ENCODE peak calls at places on chromosomes 1 and 21, in nine cellular contexts. M is left ventricle myocardium inferior; T is glutamatergic neuron; P is endothelial cell; A is activated T-cell treated with anti-CD3 and anti-CD28 coated beads for 1 hour; U is IMR-90; I is fibroblast of gingiva; Z is activated T-helper 9 cell treated with anti-CD3 and anti-CD28 coated beads, Interleukin-2, amount 50 U/mL, for 16 hours; V is mucosa of gallbladder. H is an unnamed sample.
A peak's percentile ranks its signal among the peaks of the same experiment; 100 is the strongest.

GRCh38 chr1:28141685-28142084 is 34.8 kb downstream of the PTAFR start:
- DNase-seq in M (no peak), T (no peak), P (no peak), A (no peak), U (no peak), I (no peak), Z (no peak), V (no peak), H (no peak)

GRCh38 chr1:240092301-240093119 is 827 bp downstream of the FMN2 start:
- DNase-seq in M (no peak), T (peak; percentile 60), P (peak; percentile 49), A (no peak), U (peak; percentile 74), I (peak; percentile 71), Z (no peak), V (no peak), H (no peak)

GRCh38 chr1:164716992-164717703 is 158.2 kb downstream of the PBX1 start:
- DNase-seq in M (no peak), T (no peak), P (no peak), A (no peak), U (peak; percentile 64), I (peak; percentile 34), Z (no peak), V (no peak), H (no peak)

GRCh38 chr1:234355782-234356510 is 17.3 kb upstream of the COA6 start:
- DNase-seq in M (no peak), T (no peak), P (no peak), A (no peak), U (no peak), I (no peak), Z (no peak), V (no peak), H (no peak)

GRCh38 chr1:2205191-2205952 is 10.8 kb upstream of the FAAP20 start:
- DNase-seq in M (peak; percentile 98), T (peak; percentile 94), P (peak; percentile 94), A (peak; percentile 98), U (peak; percentile 92), I (peak; percentile 94), Z (peak; percentile 88), V (peak; percentile 97), H (peak; percentile 95)

GRCh38 chr1:30312226-30312625 is 411.2 kb downstream of the MATN1 start:
- DNase-seq in M (no peak), T (no peak), P (no peak), A (no peak), U (no peak), I (no peak), Z (no peak), V (no peak), H (no peak)

GRCh38 chr21:18743523-18743922 is 339.9 kb upstream of the TMPRSS15 start:
- DNase-seq in M (no peak), T (no peak), P (no peak), A (no peak), U (no peak), I (no peak), Z (no peak), V (no peak), H (no peak)

GRCh38 chr1:15180189-15180588 is 26.6 kb downstream of the TMEM51 start:
- DNase-seq in M (no peak), T (no peak), P (no peak), A (no peak), U (no peak), I (no peak), Z (no peak), V (peak; percentile 80), H (no peak)

GRCh38 chr1:96722161-96722908 is 751 bp downstream of the PTBP2 start:
- DNase-seq in M (peak; percentile 66), T (peak; percentile 79), P (peak; percentile 59), A (no peak), U (peak; percentile 54), I (peak; percentile 68), Z (peak; percentile 29), V (peak; percentile 42), H (peak; percentile 78)

GRCh38 chr1:184101571-184101970 is 50.0 kb downstream of the TSEN15 start:
- DNase-seq in M (no peak), T (no peak), P (no peak), A (no peak), U (no peak), I (no peak), Z (no peak), V (no peak), H (no peak)

GRCh38 chr1:203931953-203932352 is 70.6 kb downstream of the SNRPE start:
- DNase-seq in M (no peak), T (no peak), P (no peak), A (no peak), U (no peak), I (no peak), Z (no peak), V (no peak), H (no peak)

GRCh38 chr1:245500546-245500945 is 345.8 kb downstream of the KIF26B start:
- DNase-seq in M (no peak), T (no peak), P (no peak), A (no peak), U (peak; percentile 66), I (peak; percentile 21), Z (no peak), V (peak; percentile 13), H (no peak)

GRCh38 chr1:94646151-94646643 is 104.6 kb upstream of the F3 start:
- DNase-seq in M (no peak), T (no peak), P (no peak), A (no peak), U (peak; percentile 86), I (peak; percentile 73), Z (no peak), V (no peak), H (no peak)

GRCh38 chr1:47935856-47936255 is 61.3 kb downstream of the TRABD2B start:
- DNase-seq in M (no peak), T (no peak), P (no peak), A (no peak), U (no peak), I (no peak), Z (no peak), V (no peak), H (no peak)

GRCh38 chr1:9069324-9070100 is at the start of gene SLC2A5:
- DNase-seq in M (no peak), T (no peak), P (no peak), A (no peak), U (no peak), I (no peak), Z (no peak), V (no peak), H (no peak)

GRCh38 chr21:34900376-34900775 is 148.7 kb downstream of the RUNX1 start:
- DNase-seq in M (no peak), T (no peak), P (no peak), A (no peak), U (no peak), I (no peak), Z (no peak), V (no peak), H (no peak)

GRCh38 chr1:3379934-3380333 is 74.5 kb upstream of the ARHGEF16 start:
- DNase-seq in M (no peak), T (no peak), P (no peak), A (no peak), U (no peak), I (no peak), Z (no peak), V (no peak), H (no peak)

GRCh38 chr1:230327892-230328284 is 98.2 kb downstream of the PGBD5 start:
- DNase-seq in M (no peak), T (no peak), P (no peak), A (no peak), U (no peak), I (no peak), Z (peak; percentile 37), V (no peak), H (no peak)

GRCh38 chr1:237166593-237167077 is 124.7 kb downstream of the RYR2 start:
- DNase-seq in M (no peak), T (no peak), P (no peak), A (no peak), U (peak; percentile 25), I (no peak), Z (no peak), V (no peak), H (no peak)

GRCh38 chr1:216917039-216917438 is 193.8 kb upstream of the ESRRG start:
- DNase-seq in M (no peak), T (no peak), P (no peak), A (no peak), U (no peak), I (no peak), Z (no peak), V (no peak), H (no peak)

GRCh38 chr1:4749406-4749805 is 95.0 kb downstream of the AJAP1 start:
- DNase-seq in M (no peak), T (no peak), P (no peak), A (no peak), U (no peak), I (no peak), Z (no peak), V (no peak), H (no peak)

GRCh38 chr21:44695176-44695575 is 1.8 kb upstream of the KRTAP10-12 start:
- DNase-seq in M (no peak), T (no peak), P (no peak), A (no peak), U (no peak), I (no peak), Z (no peak), V (no peak), H (no peak)

GRCh38 chr1:9651565-9652378 is at the start of gene PIK3CD:
- DNase-seq in M (peak; percentile 27), T (peak; percentile 78), P (peak; percentile 54), A (peak; percentile 25), U (peak; percentile 57), I (no peak), Z (peak; percentile 47), V (no peak), H (no peak)

H was measured in K562.